ENCODE peak calls at places on chromosomes 2 and 18, in five cellular contexts. X is GM13976, T is mucosa of descending colon, Y is IMR-90, G is right lobe of liver. B is an unnamed sample.

GRCh38 chr2:27573452-27573851 is 9.4 kb upstream of the ZNF512 start:
- DNase-seq in X (no peak), T (no peak), Y (peak; percentile 95), G (no peak), B (no peak)

GRCh38 chr2:109636290-109636675 is 22.1 kb downstream of the SOWAHC start:
- DNase-seq in X (no peak), T (no peak), Y (no peak), G (no peak), B (no peak)

GRCh38 chr2:231361701-231362588 is 33.6 kb upstream of the B3GNT7 start:
- DNase-seq in X (peak; percentile 87), T (no peak), Y (no peak), G (no peak), B (peak; percentile 90)

GRCh38 chr2:104853926-104854506 is at the start of gene POU3F3:
- DNase-seq in X (no peak), T (peak; percentile 80), Y (no peak), G (peak; percentile 57), B (no peak)

GRCh38 chr2:134462791-134463725 is 209.2 kb downstream of the MGAT5 start:
- DNase-seq in X (no peak), T (no peak), Y (no peak), G (no peak), B (no peak)

GRCh38 chr18:68721681-68722583 is 7.0 kb upstream of the TMX3 start:
- DNase-seq in X (peak; percentile 35), T (no peak), Y (no peak), G (no peak), B (peak; percentile 54)

GRCh38 chr2:113278073-113278811 is 479 bp downstream of the PAX8 start:
- DNase-seq in X (no peak), T (no peak), Y (no peak), G (no peak), B (peak; percentile 27)

GRCh38 chr2:27051902-27052645 is 606 bp downstream of the AGBL5 start:
- DNase-seq in X (peak; percentile 41), T (no peak), Y (no peak), G (peak; percentile 70), B (no peak)

GRCh38 chr2:63738019-63738418 is 103.7 kb upstream of the UGP2 start:
- DNase-seq in X (no peak), T (no peak), Y (peak; percentile 33), G (no peak), B (no peak)

GRCh38 chr2:241035818-241036396 is 37.5 kb downstream of the SNED1 start:
- DNase-seq in X (peak; percentile 74), T (no peak), Y (no peak), G (no peak), B (peak; percentile 70)

GRCh38 chr18:22560797-22561196 is 143.1 kb upstream of the CTAGE1 start:
- DNase-seq in X (no peak), T (no peak), Y (no peak), G (no peak), B (no peak)

GRCh38 chr18:22558945-22559385 is 141.2 kb upstream of the CTAGE1 start:
- DNase-seq in X (no peak), T (peak; percentile 50), Y (peak; percentile 72), G (peak; percentile 91), B (no peak)

GRCh38 chr18:22557160-22557941 is 139.6 kb upstream of the CTAGE1 start:
- DNase-seq in X (no peak), T (no peak), Y (no peak), G (no peak), B (no peak)

GRCh38 chr18:22560283-22560627 is 142.5 kb upstream of the CTAGE1 start:
- DNase-seq in X (no peak), T (no peak), Y (no peak), G (no peak), B (no peak)

DNA sequence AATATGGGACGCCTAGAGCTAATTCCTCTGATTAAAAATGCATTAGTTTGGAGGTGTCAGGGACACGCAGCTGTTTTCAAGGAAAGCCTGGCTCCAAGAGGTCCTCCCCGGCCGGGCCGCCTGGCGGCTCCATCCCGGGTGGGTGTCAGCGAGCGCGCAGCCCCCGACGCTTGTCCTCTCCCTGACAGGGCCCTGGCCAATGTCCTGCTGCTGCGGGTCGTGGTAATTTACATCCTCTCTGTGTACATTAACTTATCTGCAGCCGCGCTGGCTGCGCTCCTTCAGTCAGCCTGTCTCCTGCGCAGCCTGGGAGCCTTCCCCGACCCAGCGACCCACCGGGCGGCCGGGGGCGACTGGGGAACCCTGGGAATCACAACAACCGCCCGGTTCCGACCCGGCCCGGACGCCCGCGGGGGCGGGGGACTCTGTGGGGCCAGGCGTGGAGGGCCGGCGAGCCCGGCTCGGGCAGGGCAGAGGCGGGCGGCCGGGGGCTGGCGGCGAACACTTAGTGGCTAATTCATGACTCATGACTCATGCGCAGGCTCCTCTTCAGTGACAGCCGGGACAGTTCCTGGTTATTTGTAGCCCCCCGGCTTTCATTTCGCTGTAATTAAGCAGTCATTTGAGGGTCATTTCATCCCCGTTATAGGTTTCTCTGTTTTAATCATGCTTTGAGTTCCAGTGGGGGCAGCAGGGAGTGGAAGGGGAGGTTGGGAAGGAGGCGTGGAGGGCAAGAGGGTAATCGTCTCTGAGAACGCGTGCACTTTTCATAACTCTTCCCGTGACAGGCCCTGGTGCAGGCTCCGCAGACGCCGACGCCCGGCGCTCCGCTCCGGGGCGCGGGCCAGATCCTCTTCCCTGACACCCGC is 141.9 kb upstream of the CTAGE1 start:
- DNase-seq in X (peak; percentile 47), T (peak; percentile 53), Y (peak; percentile 59), G (peak; percentile 79), B (peak; percentile 40)
- TF ChIP-seq CTCF in X (no peak), T (no peak), Y (no peak), G (no peak), B (no peak)

GRCh38 chr2:332592-332991 is 44.7 kb upstream of the ALKAL2 start:
- DNase-seq in X (no peak), T (no peak), Y (no peak), G (no peak), B (no peak)
- TF ChIP-seq CTCF in X (no peak), T (no peak), Y (no peak), G (no peak), B (no peak)

GRCh38 chr2:185137700-185138099 is 539.4 kb downstream of the ZNF804A start:
- DNase-seq in X (no peak), T (no peak), Y (no peak), G (no peak), B (no peak)
- TF ChIP-seq CTCF in X (no peak), T (no peak), Y (no peak), G (no peak), B (no peak)

DNA sequence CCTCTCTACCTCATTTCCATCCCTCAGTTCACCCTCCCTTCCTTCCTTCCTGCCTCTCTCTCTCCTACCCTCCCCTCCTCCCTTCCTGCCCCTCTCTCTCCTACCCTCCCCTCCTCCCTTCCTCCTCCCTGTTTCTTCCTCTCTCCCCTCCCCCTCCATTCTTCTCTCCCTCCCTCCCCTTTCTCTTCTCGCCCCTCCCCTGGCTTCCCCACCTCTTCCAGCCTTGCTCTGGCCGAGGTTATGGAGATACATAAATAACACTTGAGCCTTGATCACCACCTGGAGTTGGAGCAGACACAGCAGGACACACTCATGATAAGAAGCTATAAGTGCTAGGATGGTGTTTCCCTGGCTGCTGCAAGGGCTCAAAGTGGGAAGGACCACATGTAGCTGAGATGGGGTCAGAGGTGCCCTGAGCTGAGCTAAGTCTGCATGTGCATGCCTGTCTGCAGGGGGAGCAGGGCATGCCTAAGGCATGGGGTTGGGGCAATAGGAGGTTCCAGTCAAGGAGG is 326.1 kb upstream of the HS6ST1 start:
- DNase-seq in X (no peak), T (no peak), Y (no peak), G (peak; percentile 11), B (no peak)
- TF ChIP-seq CTCF in X (no peak), T (no peak), Y (no peak), G (no peak), B (no peak)

GRCh38 chr2:183995632-183996031 is 602.7 kb upstream of the ZNF804A start:
- DNase-seq in X (no peak), T (no peak), Y (no peak), G (no peak), B (no peak)

GRCh38 chr2:183998041-183998796 is 600.1 kb upstream of the ZNF804A start:
- DNase-seq in X (peak; percentile 10), T (no peak), Y (no peak), G (no peak), B (peak; percentile 20)

GRCh38 chr2:183996825-183997823 is 601.2 kb upstream of the ZNF804A start:
- DNase-seq in X (no peak), T (peak; percentile 37), Y (no peak), G (no peak), B (no peak)

GRCh38 chr2:184004289-184004944 is 593.9 kb upstream of the ZNF804A start:
- DNase-seq in X (peak; percentile 33), T (no peak), Y (no peak), G (no peak), B (peak; percentile 30)

GRCh38 chr2:183998797-183999190 is 599.5 kb upstream of the ZNF804A start:
- DNase-seq in X (no peak), T (no peak), Y (no peak), G (no peak), B (no peak)
- TF ChIP-seq CTCF in X (no peak), T (no peak), Y (no peak), G (no peak), B (no peak)

DNA sequence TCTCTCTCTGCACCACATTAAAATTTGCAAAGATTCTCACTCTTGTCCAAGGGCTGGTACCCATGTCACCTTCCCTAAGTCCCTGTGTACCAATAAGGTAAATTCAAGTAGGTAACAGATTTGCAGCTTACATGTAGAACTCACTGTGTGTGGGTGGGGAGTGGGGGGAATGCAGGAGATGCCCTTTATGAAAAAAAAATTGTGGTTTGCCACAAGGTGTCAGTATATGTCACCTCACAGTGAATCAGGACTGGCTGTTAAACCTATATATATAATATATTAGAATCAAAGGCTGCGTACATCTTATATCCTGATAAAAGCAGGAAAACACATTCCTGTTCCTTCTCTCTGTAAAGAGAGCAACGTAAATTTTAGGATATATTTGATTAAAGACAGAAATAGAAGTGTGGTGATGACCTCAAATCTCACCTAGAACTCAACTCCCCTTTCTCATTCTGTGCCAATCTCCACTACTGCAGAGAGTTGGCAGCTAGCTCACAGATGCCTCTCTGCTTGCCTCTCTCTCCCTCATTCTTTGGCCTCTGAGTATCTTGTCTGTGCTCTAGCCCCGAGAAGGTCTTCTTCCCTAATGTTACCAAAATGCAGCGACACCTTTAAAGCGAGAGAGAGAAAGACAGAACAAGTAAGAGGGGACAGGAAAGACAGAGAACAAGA is 529 bp downstream of the XDH start:
- DNase-seq in X (no peak), T (no peak), Y (no peak), G (no peak), B (no peak)
- TF ChIP-seq CTCF in X (no peak), T (no peak), Y (peak; percentile 10), G (no peak), B (no peak)

B was measured in GM20000.